ENCODE peak calls at places on chromosomes 13 and 19, in ten cellular contexts. One of them, this sample, is unnamed.

GRCh38 chr19:49713236-49713845 is 22.4 kb downstream of the CPT1C start:
- DNase-seq in ascending aorta: no peak
- DNase-seq in lung microvascular endothelial cell: no peak
- DNase-seq in NB4: no peak
- DNase-seq in EL: no peak
- DNase-seq in putamen: no peak
- DNase-seq in posterior cingulate gyrus: no peak
- DNase-seq in stimulated activated CD4-positive, alpha-beta T cell treated with anti-CD3 and anti-CD28 coated beads, Interleukin-15, amount 100 ng/mL, for 24 hours: no peak
- DNase-seq in effector CD4-positive, alpha-beta T cell: no peak
- DNase-seq in astrocyte of the hippocampus: no peak
- DNase-seq in this sample: no peak

GRCh38 chr13:83880275-83881027 is 1.8 kb downstream of the SLITRK1 start:
- DNase-seq in posterior cingulate gyrus: peak
- DNase-seq in NB4: no peak
- DNase-seq in stimulated activated CD4-positive, alpha-beta T cell treated with anti-CD3 and anti-CD28 coated beads, Interleukin-15, amount 100 ng/mL, for 24 hours: no peak
- DNase-seq in lung microvascular endothelial cell: no peak
- DNase-seq in putamen: peak
- DNase-seq in EL: peak
- DNase-seq in effector CD4-positive, alpha-beta T cell: no peak
- DNase-seq in ascending aorta: no peak
- DNase-seq in astrocyte of the hippocampus: peak
- DNase-seq in this sample: no peak

GRCh38 chr19:12484011-12484370 is 625 bp downstream of the ZNF709 start:
- DNase-seq in EL: no peak
- DNase-seq in putamen: peak
- DNase-seq in NB4: no peak
- DNase-seq in ascending aorta: no peak
- DNase-seq in lung microvascular endothelial cell: peak
- DNase-seq in stimulated activated CD4-positive, alpha-beta T cell treated with anti-CD3 and anti-CD28 coated beads, Interleukin-15, amount 100 ng/mL, for 24 hours: no peak
- DNase-seq in posterior cingulate gyrus: no peak
- DNase-seq in astrocyte of the hippocampus: no peak
- DNase-seq in effector CD4-positive, alpha-beta T cell: no peak
- DNase-seq in this sample: no peak

GRCh38 chr13:113819731-113820715 is 43.9 kb downstream of the GAS6 start:
- DNase-seq in effector CD4-positive, alpha-beta T cell: no peak
- DNase-seq in ascending aorta: no peak
- DNase-seq in posterior cingulate gyrus: no peak
- DNase-seq in EL: no peak
- DNase-seq in NB4: no peak
- DNase-seq in astrocyte of the hippocampus: no peak
- DNase-seq in putamen: no peak
- DNase-seq in stimulated activated CD4-positive, alpha-beta T cell treated with anti-CD3 and anti-CD28 coated beads, Interleukin-15, amount 100 ng/mL, for 24 hours: no peak
- DNase-seq in lung microvascular endothelial cell: no peak
- DNase-seq in this sample: no peak

GRCh38 chr19:14089662-14090508 is 666 bp downstream of the SAMD1 start:
- DNase-seq in putamen: no peak
- DNase-seq in EL: peak
- DNase-seq in stimulated activated CD4-positive, alpha-beta T cell treated with anti-CD3 and anti-CD28 coated beads, Interleukin-15, amount 100 ng/mL, for 24 hours: peak
- DNase-seq in astrocyte of the hippocampus: peak
- DNase-seq in posterior cingulate gyrus: peak
- DNase-seq in effector CD4-positive, alpha-beta T cell: peak
- DNase-seq in lung microvascular endothelial cell: peak
- DNase-seq in NB4: peak
- DNase-seq in ascending aorta: no peak
- DNase-seq in this sample: no peak

GRCh38 chr19:1262687-1263123 is 6.4 kb upstream of the CIRBP start:
- DNase-seq in ascending aorta: no peak
- DNase-seq in posterior cingulate gyrus: no peak
- DNase-seq in effector CD4-positive, alpha-beta T cell: no peak
- DNase-seq in NB4: no peak
- DNase-seq in EL: peak
- DNase-seq in lung microvascular endothelial cell: no peak
- DNase-seq in putamen: no peak
- DNase-seq in stimulated activated CD4-positive, alpha-beta T cell treated with anti-CD3 and anti-CD28 coated beads, Interleukin-15, amount 100 ng/mL, for 24 hours: no peak
- DNase-seq in astrocyte of the hippocampus: peak
- DNase-seq in this sample: no peak

GRCh38 chr19:30649934-30650614 is 277.9 kb downstream of the ZNF536 start:
- DNase-seq in stimulated activated CD4-positive, alpha-beta T cell treated with anti-CD3 and anti-CD28 coated beads, Interleukin-15, amount 100 ng/mL, for 24 hours: peak
- DNase-seq in lung microvascular endothelial cell: peak
- DNase-seq in ascending aorta: no peak
- DNase-seq in effector CD4-positive, alpha-beta T cell: no peak
- DNase-seq in posterior cingulate gyrus: peak
- DNase-seq in putamen: peak
- DNase-seq in astrocyte of the hippocampus: peak
- DNase-seq in NB4: peak
- DNase-seq in EL: peak
- DNase-seq in this sample: peak

GRCh38 chr19:2755811-2756210 is 16.0 kb upstream of the SLC39A3 start:
- DNase-seq in putamen: no peak
- DNase-seq in effector CD4-positive, alpha-beta T cell: no peak
- DNase-seq in lung microvascular endothelial cell: no peak
- DNase-seq in posterior cingulate gyrus: no peak
- DNase-seq in EL: no peak
- DNase-seq in stimulated activated CD4-positive, alpha-beta T cell treated with anti-CD3 and anti-CD28 coated beads, Interleukin-15, amount 100 ng/mL, for 24 hours: no peak
- DNase-seq in ascending aorta: no peak
- DNase-seq in astrocyte of the hippocampus: no peak
- DNase-seq in NB4: no peak
- DNase-seq in this sample: no peak

GRCh38 chr19:52453324-52454094 is at the start of gene ZNF578:
- DNase-seq in posterior cingulate gyrus: peak
- DNase-seq in astrocyte of the hippocampus: peak
- DNase-seq in NB4: no peak
- DNase-seq in putamen: peak
- DNase-seq in ascending aorta: no peak
- DNase-seq in lung microvascular endothelial cell: peak
- DNase-seq in effector CD4-positive, alpha-beta T cell: peak
- DNase-seq in stimulated activated CD4-positive, alpha-beta T cell treated with anti-CD3 and anti-CD28 coated beads, Interleukin-15, amount 100 ng/mL, for 24 hours: peak
- DNase-seq in EL: peak
- DNase-seq in this sample: peak

GRCh38 chr13:54852831-54853230 is 1824.2 kb downstream of the OLFM4 start:
- DNase-seq in astrocyte of the hippocampus: no peak
- DNase-seq in stimulated activated CD4-positive, alpha-beta T cell treated with anti-CD3 and anti-CD28 coated beads, Interleukin-15, amount 100 ng/mL, for 24 hours: no peak
- DNase-seq in ascending aorta: no peak
- DNase-seq in posterior cingulate gyrus: no peak
- DNase-seq in putamen: no peak
- DNase-seq in effector CD4-positive, alpha-beta T cell: no peak
- DNase-seq in EL: no peak
- DNase-seq in lung microvascular endothelial cell: no peak
- DNase-seq in NB4: peak
- DNase-seq in this sample: no peak

GRCh38 chr19:7986321-7987083 is 18.9 kb downstream of the ELAVL1 start:
- DNase-seq in posterior cingulate gyrus: no peak
- DNase-seq in effector CD4-positive, alpha-beta T cell: no peak
- DNase-seq in EL: peak
- DNase-seq in putamen: no peak
- DNase-seq in NB4: no peak
- DNase-seq in astrocyte of the hippocampus: peak
- DNase-seq in lung microvascular endothelial cell: peak
- DNase-seq in ascending aorta: no peak
- DNase-seq in stimulated activated CD4-positive, alpha-beta T cell treated with anti-CD3 and anti-CD28 coated beads, Interleukin-15, amount 100 ng/mL, for 24 hours: no peak
- DNase-seq in this sample: no peak